ENCODE peak calls at places on chromosomes 7 and 10, in nine cellular contexts. C is GM19239; V is astrocyte of the cerebellum; F is lower leg skin; A is endodermal cell; Z is CD8-positive, alpha-beta memory T cell; I is NCI-H524; X is NCI-H1092; K is hippocampal formation. S is an unnamed sample.
A peak's percentile ranks its signal among the peaks of the same experiment; 100 is the strongest.

GRCh38 chr10:77287647-77288120 is 349.9 kb downstream of the KCNMA1 start:
- DNase-seq in C (no peak), V (no peak), F (no peak), A (peak; percentile 68), Z (no peak), I (no peak), X (peak; percentile 17), K (no peak), S (peak; percentile 36)

GRCh38 chr10:125000366-125001312 is 58.7 kb downstream of the ZRANB1 start:
- DNase-seq in C (peak; percentile 9), V (peak; percentile 34), F (no peak), A (peak; percentile 69), Z (no peak), I (no peak), X (no peak), K (peak; percentile 58), S (no peak)

GRCh38 chr10:47449102-47449978 is 34.6 kb downstream of the ANXA8 start:
- DNase-seq in C (no peak), V (no peak), F (no peak), A (peak; percentile 38), Z (no peak), I (no peak), X (no peak), K (no peak), S (no peak)

GRCh38 chr7:148142660-148143248 is 447.8 kb upstream of the C7orf33 start:
- DNase-seq in C (peak; percentile 4), V (no peak), F (no peak), A (peak; percentile 74), Z (no peak), I (peak; percentile 42), X (peak; percentile 70), K (peak; percentile 47), S (peak; percentile 63)

GRCh38 chr7:138228119-138228518 is 151.9 kb downstream of the AKR1D1 start:
- DNase-seq in C (no peak), V (no peak), F (no peak), A (no peak), Z (no peak), I (no peak), X (no peak), K (no peak), S (no peak)

GRCh38 chr7:18086165-18087030 is 58.8 kb upstream of the PRPS1L1 start:
- DNase-seq in C (peak; percentile 9), V (no peak), F (no peak), A (peak; percentile 72), Z (no peak), I (no peak), X (peak; percentile 63), K (no peak), S (no peak)

GRCh38 chr10:59682986-59683937 is 26.4 kb downstream of the SLC16A9 start:
- DNase-seq in C (no peak), V (no peak), F (no peak), A (no peak), Z (no peak), I (no peak), X (no peak), K (no peak), S (no peak)

GRCh38 chr7:6691609-6692106 is 15.1 kb downstream of the ZNF12 start:
- DNase-seq in C (no peak), V (no peak), F (no peak), A (no peak), Z (no peak), I (no peak), X (no peak), K (no peak), S (no peak)

GRCh38 chr10:132102717-132103110 is 37.0 kb downstream of the JAKMIP3 start:
- DNase-seq in C (no peak), V (no peak), F (no peak), A (peak; percentile 17), Z (no peak), I (no peak), X (no peak), K (no peak), S (no peak)

GRCh38 chr7:87316097-87316700 is 29.3 kb upstream of the CROT start:
- DNase-seq in C (no peak), V (no peak), F (no peak), A (no peak), Z (no peak), I (no peak), X (no peak), K (no peak), S (no peak)

GRCh38 chr10:31320179-31320597 is 1.2 kb downstream of the ZEB1 start:
- DNase-seq in C (peak; percentile 38), V (no peak), F (peak; percentile 19), A (peak; percentile 76), Z (peak; percentile 50), I (no peak), X (no peak), K (no peak), S (no peak)

GRCh38 chr7:77222065-77222464 is 22.4 kb upstream of the FGL2 start:
- DNase-seq in C (no peak), V (no peak), F (no peak), A (no peak), Z (no peak), I (no peak), X (no peak), K (peak; percentile 14), S (no peak)

GRCh38 chr10:67612577-67613537 is 83.1 kb downstream of the CTNNA3 start:
- DNase-seq in C (no peak), V (peak; percentile 38), F (no peak), A (no peak), Z (peak; percentile 70), I (no peak), X (no peak), K (no peak), S (no peak)

GRCh38 chr7:8290645-8291308 is 28.8 kb upstream of the ICA1 start:
- DNase-seq in C (no peak), V (no peak), F (peak; percentile 37), A (no peak), Z (no peak), I (no peak), X (peak; percentile 15), K (no peak), S (no peak)

GRCh38 chr10:113978802-113979201 is 64.9 kb upstream of the ADRB1 start:
- DNase-seq in C (no peak), V (no peak), F (no peak), A (no peak), Z (no peak), I (no peak), X (no peak), K (peak; percentile 63), S (no peak)

GRCh38 chr7:93551931-93552330 is 22.6 kb downstream of the CALCR start:
- DNase-seq in C (no peak), V (no peak), F (no peak), A (no peak), Z (no peak), I (no peak), X (no peak), K (no peak), S (no peak)

GRCh38 chr10:122981066-122981464 is 864 bp downstream of the PSTK start:
- DNase-seq in C (no peak), V (peak; percentile 23), F (no peak), A (no peak), Z (no peak), I (no peak), X (no peak), K (no peak), S (no peak)

GRCh38 chr7:28364082-28364481 is 48.2 kb upstream of the CREB5 start:
- DNase-seq in C (no peak), V (no peak), F (no peak), A (no peak), Z (no peak), I (no peak), X (no peak), K (no peak), S (no peak)

GRCh38 chr10:59880976-59881510 is 25.3 kb downstream of the CCDC6 start:
- DNase-seq in C (no peak), V (no peak), F (no peak), A (no peak), Z (peak; percentile 39), I (no peak), X (no peak), K (no peak), S (no peak)

GRCh38 chr10:102322914-102323313 is 72.6 kb upstream of the NFKB2 start:
- DNase-seq in C (peak; percentile 25), V (peak; percentile 70), F (no peak), A (no peak), Z (peak; percentile 47), I (no peak), X (no peak), K (no peak), S (no peak)

GRCh38 chr7:124996778-124997177 is 67.2 kb upstream of the POT1 start:
- DNase-seq in C (no peak), V (no peak), F (no peak), A (peak; percentile 55), Z (no peak), I (peak; percentile 52), X (no peak), K (no peak), S (no peak)

S was measured in NCI-H1694.